ENCODE peak calls at places on chromosomes 12 and 14, in five cellular contexts. S, Y, N, E and W are unnamed samples.

GRCh38 chr14:59918824-59919581 is 941 bp upstream of the LRRC9 start:
- DNase-seq in S (no peak), N (no peak), Y (peak), E (peak), W (no peak)

GRCh38 chr14:95465936-95466335 is 50.5 kb downstream of the SYNE3 start:
- DNase-seq in N (no peak), Y (no peak), S (no peak), E (no peak), W (no peak)

GRCh38 chr14:104777808-104778249 is 17.7 kb downstream of the AKT1 start:
- DNase-seq in E (no peak), Y (no peak), N (no peak), S (no peak), W (no peak)

GRCh38 chr14:67270354-67270753 is 29.1 kb downstream of the PALS1 start:
- DNase-seq in Y (no peak), E (no peak), S (no peak), N (no peak), W (no peak)

GRCh38 chr12:68236421-68237059 is 10.9 kb upstream of the IL26 start:
- DNase-seq in E (no peak), N (peak), S (no peak), Y (no peak), W (no peak)

GRCh38 chr14:91875515-91876286 is 8.4 kb upstream of the TC2N start:
- DNase-seq in N (no peak), Y (no peak), S (no peak), E (no peak), W (no peak)

GRCh38 chr14:100240725-100241032 is 1.7 kb downstream of the YY1 start:
- DNase-seq in E (no peak), Y (no peak), S (no peak), N (no peak), W (no peak)

GRCh38 chr14:93935213-93935612 is 8.1 kb downstream of the FAM181A start:
- DNase-seq in N (no peak), Y (no peak), S (no peak), E (no peak), W (no peak)

GRCh38 chr14:93430889-93431670 is at the start of gene UNC79:
- DNase-seq in S (no peak), N (no peak), Y (no peak), E (no peak), W (no peak)